ENCODE peak calls at places on chromosomes 16 and 17, in eight cellular contexts. J is suprapubic skin, F is prostate gland, T is A549, Y is esophagus squamous epithelium, K is stomach, C is tibial nerve, U is sigmoid colon. N is an unnamed sample.
A peak's percentile ranks its signal among the peaks of the same experiment; 100 is the strongest.

GRCh38 chr17:45346255-45347015 is 29.6 kb upstream of the MAP3K14 start:
- DNase-seq in T (no peak), Y (no peak), J (peak; percentile 74), U (peak; percentile 63), K (no peak), F (no peak), C (no peak), N (no peak)

GRCh38 chr17:82146663-82147654 is 48.9 kb upstream of the FASN start:
- DNase-seq in C (no peak), J (no peak), T (no peak), K (no peak), F (no peak), Y (no peak), U (no peak), N (no peak)

GRCh38 chr17:20121359-20122235 is 112.4 kb downstream of the SPECC1 start:
- DNase-seq in K (peak; percentile 73), Y (no peak), U (no peak), T (peak; percentile 68), F (peak; percentile 47), C (peak; percentile 26), J (no peak), N (no peak)

GRCh38 chr17:70365098-70365583 is 195.8 kb downstream of the KCNJ2 start:
- DNase-seq in U (no peak), J (no peak), C (no peak), K (no peak), T (no peak), F (no peak), Y (no peak), N (no peak)

GRCh38 chr16:89711601-89712475 is 8.9 kb downstream of the VPS9D1 start:
- DNase-seq in K (peak; percentile 63), U (no peak), J (no peak), C (no peak), T (peak; percentile 81), Y (no peak), F (peak; percentile 28), N (no peak)

GRCh38 chr16:77322757-77323156 is 112.1 kb downstream of the ADAMTS18 start:
- DNase-seq in Y (no peak), T (no peak), J (no peak), K (no peak), C (no peak), F (no peak), U (no peak), N (no peak)

GRCh38 chr16:61098505-61098904 is 937.7 kb downstream of the CDH8 start:
- DNase-seq in K (no peak), F (no peak), U (no peak), T (no peak), C (no peak), Y (no peak), J (no peak), N (no peak)

GRCh38 chr17:49035470-49036269 is 38.5 kb downstream of the IGF2BP1 start:
- DNase-seq in K (peak; percentile 50), T (peak; percentile 67), Y (no peak), U (no peak), C (no peak), J (no peak), F (no peak), N (no peak)

GRCh38 chr17:16872836-16873653 is 98.9 kb downstream of the TNFRSF13B start:
- DNase-seq in F (no peak), C (no peak), U (no peak), Y (no peak), K (peak; percentile 45), J (peak; percentile 67), T (peak; percentile 57), N (no peak)

DNA sequence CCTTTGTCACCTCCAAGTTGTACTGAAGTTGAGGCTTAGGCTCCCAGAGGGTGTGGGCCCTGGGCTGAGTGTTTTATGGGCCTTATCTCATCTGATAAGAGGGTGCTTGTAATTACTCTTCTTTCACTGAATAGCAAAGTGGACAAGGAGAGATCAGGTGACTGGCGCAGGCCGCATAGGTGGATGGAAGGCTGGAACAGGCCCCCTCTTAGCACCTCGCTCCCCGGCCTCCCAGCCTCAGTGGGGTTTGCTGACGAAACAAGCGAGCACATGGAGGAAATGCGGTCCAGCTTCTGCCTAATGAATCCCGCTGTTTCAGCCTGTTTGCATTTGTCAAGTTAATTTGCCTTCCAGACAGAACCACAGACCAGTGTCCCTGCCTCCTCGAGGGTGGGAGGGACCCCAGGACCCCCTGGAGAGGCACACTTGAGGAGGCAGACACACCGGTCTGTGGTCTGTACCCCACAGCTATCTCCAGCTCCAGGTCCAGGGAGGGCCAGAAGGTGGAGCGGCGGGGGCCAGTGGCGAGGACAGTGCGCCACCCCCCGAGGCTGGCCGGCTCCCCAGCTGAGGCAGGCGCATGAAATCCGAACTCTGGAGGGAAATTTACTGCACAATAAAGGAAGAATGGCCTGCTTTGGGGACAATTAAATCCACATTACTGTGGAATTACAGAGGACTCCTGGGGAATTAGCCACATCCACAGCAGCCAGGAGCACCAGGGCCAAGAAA is 123.4 kb downstream of the NTN1 start:
- DNase-seq in C (no peak), F (no peak), Y (no peak), T (no peak), J (no peak), U (no peak), K (no peak), N (no peak)
- TF ChIP-seq POLR2A in C (no peak), F (no peak), Y (no peak), T (no peak), J (no peak), U (no peak), K (no peak), N (no peak)

GRCh38 chr16:85490407-85490806 is 122.7 kb upstream of the GSE1 start:
- DNase-seq in C (no peak), Y (no peak), U (no peak), T (no peak), J (no peak), K (no peak), F (no peak), N (no peak)

GRCh38 chr16:85491798-85492616 is 121.1 kb upstream of the GSE1 start:
- DNase-seq in K (peak; percentile 95), U (peak; percentile 91), F (peak; percentile 94), C (no peak), J (no peak), Y (no peak), T (no peak), N (peak; percentile 86)

GRCh38 chr16:85492617-85492957 is 120.5 kb upstream of the GSE1 start:
- DNase-seq in C (no peak), F (no peak), T (no peak), Y (no peak), J (no peak), U (no peak), K (no peak), N (no peak)

GRCh38 chr16:85488414-85488813 is 124.7 kb upstream of the GSE1 start:
- DNase-seq in J (no peak), F (no peak), Y (no peak), C (no peak), K (no peak), T (no peak), U (no peak), N (no peak)

GRCh38 chr16:85490971-85491771 is 122.0 kb upstream of the GSE1 start:
- DNase-seq in Y (no peak), F (no peak), T (peak; percentile 52), J (no peak), C (no peak), U (no peak), K (peak; percentile 48), N (no peak)
- H3K4me1 ChIP-seq in Y (peaks cover 24% of the 10 kb centered on the region), F (peaks cover 15% of the 10 kb centered on the region), T (peaks cover 15% of the 10 kb centered on the region), J (peaks cover 23% of the 10 kb centered on the region), C (peaks cover 4% of the 10 kb centered on the region), U (peaks cover 20% of the 10 kb centered on the region), K (peaks cover 23% of the 10 kb centered on the region), N (peaks cover 20% of the 10 kb centered on the region)

DNA sequence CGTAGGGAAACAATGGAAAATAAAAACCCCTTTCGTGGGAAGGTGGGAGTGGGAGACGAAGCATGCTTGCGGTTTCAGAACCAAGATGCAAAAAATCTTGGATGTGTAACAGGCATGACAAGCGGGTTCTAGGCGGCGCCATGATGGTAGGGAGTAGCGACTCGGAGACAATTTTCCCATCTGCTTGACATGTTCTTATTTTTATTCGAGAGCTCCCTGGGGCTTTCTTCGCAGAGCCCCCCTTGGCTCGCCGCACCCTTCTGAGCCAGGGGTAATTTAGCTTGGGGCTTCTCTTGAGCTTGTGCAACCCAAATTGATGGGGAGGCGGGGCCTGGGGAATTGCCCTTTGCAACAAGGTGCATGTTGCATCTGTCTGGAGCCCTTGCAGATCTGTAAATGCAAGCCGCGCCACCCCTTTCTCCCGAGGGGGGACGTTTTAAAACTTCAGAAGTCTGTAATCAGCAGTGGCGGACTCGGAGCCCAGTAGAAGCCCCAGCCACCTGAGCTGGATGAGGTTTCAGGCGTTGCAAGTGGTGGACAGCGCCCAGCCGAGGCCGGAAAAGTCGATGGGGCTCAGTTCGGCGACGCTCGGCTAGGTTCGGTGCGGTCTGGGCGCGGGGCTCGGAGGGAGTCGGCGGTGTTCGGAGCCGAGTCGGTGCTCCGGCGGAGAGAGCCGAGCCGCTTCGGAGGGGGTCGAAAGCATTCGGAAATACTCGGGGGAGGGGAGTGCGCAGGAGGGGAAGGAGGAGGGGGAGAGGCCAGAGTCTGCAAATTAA is 2.9 kb downstream of the GNAO1 start:
- DNase-seq in C (peak; percentile 46), J (no peak), K (peak; percentile 67), T (peak; percentile 53), F (peak; percentile 78), U (peak; percentile 94), Y (no peak), N (peak; percentile 28)
- H3K4me3 ChIP-seq in C (no peak overlapping the region), J (peak overlapping the region; percentile 26), K (peak overlapping the region; percentile 38), T (no peak overlapping the region), F (peak overlapping the region; percentile 18), U (peak overlapping the region; percentile 81), Y (peak overlapping the region; percentile 27), N (peak overlapping the region; percentile 30)

GRCh38 chr17:75630071-75630917 is 2.9 kb upstream of the SMIM5 start:
- DNase-seq in T (no peak), K (no peak), U (no peak), C (no peak), Y (no peak), J (no peak), F (no peak), N (no peak)
- TF ChIP-seq POLR2A in T (no peak), K (no peak), U (no peak), C (no peak), Y (no peak), J (no peak), F (no peak), N (no peak)

GRCh38 chr16:24013733-24014645 is 178.2 kb downstream of the PRKCB start:
- DNase-seq in K (peak; percentile 31), J (no peak), F (no peak), C (no peak), T (peak; percentile 10), U (no peak), Y (peak; percentile 33), N (no peak)
- H3K4me1 ChIP-seq in K (peaks cover 6% of the 10 kb centered on the region), J (no peaks in the 10 kb centered on the region), F (no peaks in the 10 kb centered on the region), C (no peaks in the 10 kb centered on the region), T (no peaks in the 10 kb centered on the region), U (no peaks in the 10 kb centered on the region), Y (peaks cover 11% of the 10 kb centered on the region), N (no peaks in the 10 kb centered on the region)